ENCODE peak calls at places on chromosome X, in four cellular contexts. A, Z, R and V are unnamed samples.

GRCh38 chrX:131322646-131323045 is 33.5 kb upstream of the IGSF1 start:
- DNase-seq in R (no peak), Z (no peak), A (no peak), V (no peak)

GRCh38 chrX:13692771-13693231 is 3.9 kb downstream of the RAB9A start:
- DNase-seq in A (no peak), Z (no peak), R (no peak), V (no peak)

GRCh38 chrX:41234962-41235361 is 99.0 kb upstream of the DDX3X start:
- DNase-seq in Z (no peak), R (no peak), A (no peak), V (no peak)

GRCh38 chrX:25206761-25207160 is 191.0 kb upstream of the ARX start:
- DNase-seq in R (peak), A (no peak), Z (peak), V (no peak)

GRCh38 chrX:19554786-19555185 is 39.5 kb upstream of the MAP3K15 start:
- DNase-seq in R (peak), Z (peak), A (no peak), V (no peak)

GRCh38 chrX:22538581-22538980 is 265.9 kb downstream of the CBLL2 start:
- DNase-seq in A (no peak), Z (no peak), R (no peak), V (no peak)

GRCh38 chrX:153564047-153564606 is 34.8 kb downstream of the CCNQ start:
- DNase-seq in Z (no peak), R (no peak), A (no peak), V (no peak)

GRCh38 chrX:32443841-32444240 is 767.5 kb downstream of the DMD start:
- DNase-seq in A (no peak), Z (no peak), R (no peak), V (no peak)

GRCh38 chrX:153438522-153438921 is 7.3 kb downstream of the TREX2 start:
- DNase-seq in Z (no peak), A (peak), R (no peak), V (peak)

GRCh38 chrX:134933248-134933647 is 57.5 kb upstream of the SMIM10 start:
- DNase-seq in Z (no peak), A (no peak), R (no peak), V (no peak)

GRCh38 chrX:118552501-118552900 is 56.9 kb downstream of the DOCK11 start:
- DNase-seq in R (peak), A (no peak), Z (peak), V (no peak)

GRCh38 chrX:22314211-22314610 is 41.5 kb downstream of the CBLL2 start:
- DNase-seq in A (no peak), Z (no peak), R (no peak), V (no peak)

GRCh38 chrX:64975491-64975890 is 759 bp downstream of the ZC4H2 start:
- DNase-seq in R (no peak), A (peak), Z (no peak), V (no peak)

GRCh38 chrX:38985375-38985774 is 184.1 kb downstream of the MID1IP1 start:
- DNase-seq in R (no peak), Z (no peak), A (no peak), V (peak)

GRCh38 chrX:38805294-38806053 is 4.2 kb downstream of the MID1IP1 start:
- DNase-seq in A (peak), R (peak), Z (peak), V (peak)

GRCh38 chrX:5876984-5877655 is 351.5 kb downstream of the NLGN4X start:
- DNase-seq in R (no peak), A (peak), Z (peak), V (no peak)

GRCh38 chrX:44400588-44400987 is 57.1 kb upstream of the EFHC2 start:
- DNase-seq in R (peak), A (no peak), Z (peak), V (no peak)

GRCh38 chrX:54785901-54786300 is 12.2 kb downstream of the ITIH6 start:
- DNase-seq in A (no peak), Z (no peak), R (no peak), V (peak)

GRCh38 chrX:15471016-15471415 is 22.1 kb downstream of the PIR start:
- DNase-seq in R (peak), Z (peak), A (peak), V (peak)